ENCODE peak calls at places on chromosome 20, in five cellular contexts. M is GM12878, A is K562, T is HepG2, B is H1. S is an unnamed sample.

GRCh38 chr20:41664584-41664983 is 46.4 kb upstream of the CHD6 start:
- DNase-seq in M (peak), A (peak), T (peak), B (no peak), S (no peak)

GRCh38 chr20:15616626-15617025 is 956.6 kb downstream of the KIF16B start:
- DNase-seq in M (no peak), A (no peak), T (no peak), B (no peak), S (no peak)

GRCh38 chr20:58431134-58431533 is 42.1 kb downstream of the VAPB start:
- DNase-seq in M (no peak), A (no peak), T (no peak), B (no peak), S (no peak)

GRCh38 chr20:50427740-50428462 is 82.3 kb upstream of the PTPN1 start:
- DNase-seq in M (no peak), A (no peak), T (no peak), B (no peak), S (no peak)

GRCh38 chr20:45387274-45387673 is 9.1 kb upstream of the TP53TG5 start:
- DNase-seq in M (no peak), A (no peak), T (no peak), B (no peak), S (no peak)

GRCh38 chr20:46959081-46959692 is 64.5 kb downstream of the EYA2 start:
- DNase-seq in M (no peak), A (no peak), T (peak), B (no peak), S (no peak)

GRCh38 chr20:43770342-43770741 is 43.5 kb upstream of the GTSF1L start:
- DNase-seq in M (no peak), A (no peak), T (no peak), B (no peak), S (no peak)

GRCh38 chr20:34604980-34605788 is 46.7 kb downstream of the MAP1LC3A start:
- DNase-seq in M (no peak), A (no peak), T (no peak), B (no peak), S (no peak)

GRCh38 chr20:41094656-41095055 is 42.7 kb upstream of the PLCG1 start:
- DNase-seq in M (no peak), A (no peak), T (no peak), B (no peak), S (no peak)

GRCh38 chr20:45899041-45899835 is 8.1 kb downstream of the CTSA start:
- DNase-seq in M (no peak), A (no peak), T (no peak), B (no peak), S (no peak)

GRCh38 chr20:45014671-45015415 is 48.5 kb downstream of the STK4 start:
- DNase-seq in M (no peak), A (no peak), T (no peak), B (no peak), S (no peak)

GRCh38 chr20:58911970-58912369 is 59.5 kb downstream of the GNAS start:
- DNase-seq in M (no peak), A (no peak), T (no peak), B (no peak), S (no peak)

GRCh38 chr20:48155231-48155630 is 369.9 kb upstream of the SULF2 start:
- DNase-seq in M (no peak), A (no peak), T (no peak), B (no peak), S (no peak)

GRCh38 chr20:32437391-32438074 is 79.4 kb downstream of the ASXL1 start:
- DNase-seq in M (no peak), A (no peak), T (peak), B (no peak), S (no peak)

GRCh38 chr20:40706977-40707582 is 18.0 kb upstream of the MAFB start:
- DNase-seq in M (no peak), A (no peak), T (peak), B (no peak), S (peak)

GRCh38 chr20:44295995-44296394 is 15.0 kb downstream of the FITM2 start:
- DNase-seq in M (no peak), A (no peak), T (no peak), B (no peak), S (no peak)

GRCh38 chr20:49969234-49969633 is 13.5 kb upstream of the SNAI1 start:
- DNase-seq in M (no peak), A (no peak), T (no peak), B (no peak), S (no peak)

GRCh38 chr20:10481671-10482070 is 46.6 kb downstream of the SLX4IP start:
- DNase-seq in M (no peak), A (no peak), T (no peak), B (no peak), S (no peak)

GRCh38 chr20:10970109-10970508 is 296.3 kb upstream of the JAG1 start:
- DNase-seq in M (no peak), A (no peak), T (no peak), B (no peak), S (no peak)

GRCh38 chr20:2470051-2470431 is 548 bp downstream of the SNRPB start:
- DNase-seq in M (peak), A (peak), T (peak), B (no peak), S (no peak)

GRCh38 chr20:31608256-31608980 is 3.3 kb downstream of the ID1 start:
- DNase-seq in M (no peak), A (peak), T (peak), B (no peak), S (peak)

GRCh38 chr20:16459019-16459700 is 114.1 kb downstream of the KIF16B start:
- DNase-seq in M (no peak), A (peak), T (no peak), B (no peak), S (no peak)

GRCh38 chr20:12999201-12999600 is 9.6 kb upstream of the SPTLC3 start:
- DNase-seq in M (no peak), A (no peak), T (peak), B (no peak), S (no peak)

GRCh38 chr20:58472273-58473018 is 42.8 kb downstream of the APCDD1L start:
- DNase-seq in M (no peak), A (no peak), T (no peak), B (no peak), S (no peak)

DNA sequence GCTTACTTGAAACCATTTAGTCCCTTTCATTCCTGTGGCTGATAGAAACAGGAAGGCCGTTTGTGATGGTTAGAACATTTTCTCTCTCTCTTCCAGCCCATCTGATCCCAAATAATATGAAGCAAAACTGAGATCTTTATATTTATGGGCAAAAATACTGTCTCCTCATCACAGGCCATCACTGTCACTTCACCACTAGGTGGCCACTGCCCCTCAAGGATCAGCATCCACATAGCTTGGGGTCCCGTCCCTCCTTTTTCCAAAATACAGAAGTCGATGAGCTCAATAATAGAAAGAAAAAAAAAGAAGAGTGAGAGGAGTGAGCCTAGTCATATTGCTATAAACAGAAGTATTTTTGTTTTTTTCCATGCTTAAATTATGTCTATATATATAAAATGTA is 46.4 kb upstream of the LAMP5 start:
- DNase-seq in M (no peak), A (peak), T (peak), B (no peak), S (peak)
- TF ChIP-seq ZNF274 in M (no peak), A (no peak), T (no peak), B (no peak), S (no peak)

GRCh38 chr20:42714298-42715141 is 475.2 kb downstream of the PTPRT start:
- DNase-seq in M (no peak), A (no peak), T (no peak), B (no peak), S (no peak)
- TF ChIP-seq ZNF274 in M (no peak), A (no peak), T (no peak), B (no peak), S (no peak)

DNA sequence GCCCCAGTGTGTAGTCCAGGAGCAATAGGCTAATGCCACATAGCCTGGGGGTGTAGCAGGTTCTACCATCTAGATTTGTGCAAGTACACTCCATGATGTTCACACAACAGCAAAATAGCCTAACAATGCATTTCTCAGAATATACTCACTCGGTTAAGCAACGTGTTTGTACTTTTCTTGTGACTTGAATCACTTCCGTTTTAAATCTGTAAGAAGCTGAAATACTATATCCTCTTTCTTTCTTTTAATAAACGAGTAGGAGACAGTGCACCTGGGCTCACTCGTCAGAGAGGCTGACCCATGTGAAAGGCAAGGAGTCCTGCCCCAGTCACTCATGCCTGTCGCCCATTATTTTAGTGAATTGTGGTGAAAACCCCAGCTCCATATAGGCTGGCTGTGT is 201.6 kb downstream of the FOXA2 start:
- DNase-seq in M (no peak), A (no peak), T (no peak), B (no peak), S (no peak)
- TF ChIP-seq ZNF274 in M (no peak), A (no peak), T (no peak), B (no peak), S (no peak)

DNA sequence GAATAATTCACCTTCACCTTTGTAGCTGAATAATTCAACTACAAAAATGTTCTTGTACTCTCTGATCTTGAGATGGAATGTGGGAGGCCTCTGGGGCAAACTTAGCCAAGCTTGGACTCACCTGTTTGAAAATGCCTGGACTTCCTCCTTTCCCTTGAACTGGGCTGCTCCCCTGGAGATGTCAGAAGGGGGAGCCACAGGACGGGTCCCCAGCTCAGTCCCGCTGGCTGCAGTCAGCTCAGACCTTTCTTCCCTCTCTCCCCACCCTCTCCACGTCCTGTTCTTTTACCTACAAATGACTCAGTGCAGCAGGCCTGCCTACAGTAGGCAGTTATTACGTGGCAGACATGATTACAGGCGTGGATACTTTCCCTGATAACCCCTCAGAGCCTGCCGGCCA is 131.5 kb upstream of the RALGAPA2 start:
- DNase-seq in M (no peak), A (peak), T (no peak), B (no peak), S (no peak)
- TF ChIP-seq ZNF274 in M (no peak), A (no peak), T (no peak), B (no peak), S (no peak)

GRCh38 chr20:24605937-24606455 is 136.6 kb downstream of the SYNDIG1 start:
- DNase-seq in M (no peak), A (no peak), T (no peak), B (no peak), S (no peak)
- TF ChIP-seq ZNF274 in M (no peak), A (no peak), T (no peak), B (no peak), S (no peak)

DNA sequence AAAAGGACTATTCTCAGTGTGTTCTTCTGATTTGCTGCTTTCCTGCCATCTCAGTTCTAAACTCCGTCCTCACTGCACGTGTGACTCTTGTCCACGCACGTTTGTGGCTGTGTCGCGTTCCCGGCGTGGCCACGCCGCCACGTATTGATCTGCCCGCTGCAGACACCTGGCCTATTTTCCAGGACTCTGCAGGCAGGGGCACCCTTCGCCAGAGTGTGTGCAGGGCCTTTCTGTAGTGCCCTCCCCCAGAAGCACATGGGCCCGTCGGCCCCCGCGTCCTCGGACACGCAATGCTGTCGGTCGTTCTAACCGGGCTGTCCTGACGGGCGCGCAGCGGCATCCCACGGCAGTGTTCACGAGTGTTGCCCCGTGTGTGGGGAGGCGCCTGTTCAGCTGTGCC is 87.6 kb downstream of the YTHDF1 start:
- DNase-seq in M (no peak), A (no peak), T (no peak), B (no peak), S (no peak)
- TF ChIP-seq ZNF274 in M (no peak), A (no peak), T (no peak), B (no peak), S (no peak)

DNA sequence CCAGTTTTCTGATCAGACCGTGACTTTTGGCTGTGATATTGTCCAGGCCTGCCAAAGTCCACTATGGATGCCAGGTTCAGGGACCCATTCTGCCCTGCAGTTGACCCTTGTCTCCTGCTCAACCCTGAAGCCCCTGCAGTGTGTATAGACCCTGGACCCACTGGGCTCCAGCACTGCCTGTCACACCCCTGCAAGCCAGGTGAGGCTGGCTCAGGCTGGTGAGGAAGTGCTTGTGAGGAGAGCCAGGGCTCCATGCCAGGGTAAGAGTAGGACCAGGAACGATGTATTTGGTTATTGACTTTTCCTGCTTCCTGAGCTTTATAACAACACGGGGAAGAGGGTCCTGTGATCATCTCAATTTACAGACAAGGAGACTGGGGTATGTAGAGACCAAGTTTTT is 19.1 kb upstream of the CD93 start:
- DNase-seq in M (no peak), A (no peak), T (no peak), B (no peak), S (no peak)
- TF ChIP-seq ZNF274 in M (no peak), A (no peak), T (no peak), B (no peak), S (no peak)

GRCh38 chr20:62502496-62503095 is 26.8 kb upstream of the GATA5 start:
- DNase-seq in M (no peak), A (no peak), T (no peak), B (no peak), S (no peak)

GRCh38 chr20:62498874-62499273 is 23.1 kb upstream of the GATA5 start:
- DNase-seq in M (no peak), A (no peak), T (no peak), B (no peak), S (no peak)

GRCh38 chr20:62501801-62502495 is 26.2 kb upstream of the GATA5 start:
- DNase-seq in M (peak), A (no peak), T (no peak), B (no peak), S (no peak)

GRCh38 chr20:62499758-62500236 is 24.0 kb upstream of the GATA5 start:
- DNase-seq in M (no peak), A (no peak), T (no peak), B (no peak), S (no peak)

DNA sequence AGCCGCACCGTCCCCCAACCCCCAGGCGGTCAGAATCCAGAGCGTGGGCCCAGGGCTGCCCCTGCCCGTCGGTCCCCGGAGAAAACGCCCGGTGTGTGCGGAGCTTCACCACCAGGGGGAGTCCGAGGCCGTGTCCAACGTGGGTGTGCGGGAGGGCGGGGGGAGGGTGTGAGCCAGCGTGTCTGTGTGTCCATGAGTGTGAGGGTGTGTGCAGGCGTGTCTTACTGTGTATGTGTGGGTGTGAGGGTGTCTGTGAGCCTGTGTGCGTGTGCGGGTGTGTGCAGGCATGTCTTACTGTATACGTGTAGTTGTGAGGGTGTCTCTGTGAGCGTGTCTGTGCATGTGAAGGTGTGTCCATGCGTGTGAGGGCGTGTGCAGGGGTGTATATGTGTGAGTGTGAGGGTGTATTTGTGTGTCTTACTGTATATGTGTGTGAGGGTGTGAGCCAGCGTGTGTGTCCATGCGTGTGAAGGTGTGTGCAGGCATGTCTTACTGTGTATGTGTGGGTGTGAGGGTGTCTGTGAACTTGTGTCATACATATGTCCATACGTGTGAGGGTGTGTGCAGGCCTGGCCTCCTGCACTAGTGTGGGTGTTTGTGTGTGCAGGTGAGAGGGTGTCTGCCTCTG is 24.6 kb upstream of the GATA5 start:
- DNase-seq in M (no peak), A (peak), T (peak), B (no peak), S (no peak)
- TF ChIP-seq ZNF274 in M (no peak), A (no peak), T (no peak), B (no peak), S (no peak)